ENCODE peak calls at places on chromosomes 4 and X, in five cellular contexts. V is astrocyte of the spinal cord, W is choroid plexus epithelial cell, B is mucosa of descending colon, A is lower leg skin. I is an unnamed sample.
A peak's percentile ranks its signal among the peaks of the same experiment; 100 is the strongest.

GRCh38 chr4:140152760-140153418 is 1.1 kb downstream of the MAML3 start:
- DNase-seq in W (peak; percentile 61), A (peak; percentile 49), B (peak; percentile 79), V (peak; percentile 61), I (peak; percentile 42)

GRCh38 chr4:176529574-176529973 is 209.8 kb downstream of the SPCS3 start:
- DNase-seq in A (no peak), B (no peak), V (no peak), W (no peak), I (no peak)

GRCh38 chr4:129239088-129239487 is 143.1 kb downstream of the C4orf33 start:
- DNase-seq in A (no peak), B (no peak), V (peak; percentile 34), W (peak; percentile 66), I (peak; percentile 4)

GRCh38 chr4:175090116-175090515 is 172.0 kb downstream of the ADAM29 start:
- DNase-seq in W (no peak), V (no peak), A (no peak), B (no peak), I (no peak)

GRCh38 chrX:93538575-93538974 is 134.8 kb downstream of the NAP1L3 start:
- DNase-seq in W (no peak), V (no peak), B (no peak), A (no peak), I (no peak)

GRCh38 chr4:80173387-80173786 is 23.9 kb upstream of the PRDM8 start:
- DNase-seq in W (peak; percentile 54), V (peak; percentile 81), A (no peak), B (no peak), I (peak; percentile 89)

GRCh38 chr4:132123870-132124623 is 1025.0 kb upstream of the PCDH10 start:
- DNase-seq in B (no peak), W (peak; percentile 37), A (no peak), V (peak; percentile 18), I (peak; percentile 17)

GRCh38 chr4:70715097-70715496 is 6.7 kb upstream of the RUFY3 start:
- DNase-seq in V (no peak), W (peak; percentile 24), A (no peak), B (no peak), I (no peak)

GRCh38 chr4:38872620-38873019 is 5.0 kb downstream of the FAM114A1 start:
- DNase-seq in V (peak; percentile 32), B (no peak), W (peak; percentile 39), A (peak; percentile 56), I (peak; percentile 90)

GRCh38 chr4:118783887-118784286 is 52.0 kb downstream of the SEC24D start:
- DNase-seq in B (no peak), V (peak; percentile 58), W (peak; percentile 88), A (no peak), I (peak; percentile 53)

GRCh38 chrX:20252392-20253231 is 14.1 kb downstream of the RPS6KA3 start:
- DNase-seq in V (peak; percentile 44), W (peak; percentile 67), B (peak; percentile 87), A (peak; percentile 22), I (peak; percentile 59)

GRCh38 chrX:96650023-96650422 is 34.6 kb upstream of the DIAPH2 start:
- DNase-seq in B (no peak), A (no peak), W (no peak), V (no peak), I (no peak)

GRCh38 chr4:93764647-93765246 is 63.8 kb upstream of the ATOH1 start:
- DNase-seq in W (peak; percentile 67), V (peak; percentile 55), A (peak; percentile 17), B (no peak), I (peak; percentile 56)

GRCh38 chrX:119984652-119985051 is 41.1 kb upstream of the NKAP start:
- DNase-seq in V (no peak), A (no peak), B (no peak), W (no peak), I (no peak)

GRCh38 chrX:30787012-30787411 is 102.0 kb downstream of the TAB3 start:
- DNase-seq in V (no peak), W (no peak), B (no peak), A (no peak), I (no peak)

GRCh38 chrX:50839730-50840129 is 25.7 kb upstream of the SHROOM4 start:
- DNase-seq in V (no peak), W (no peak), B (no peak), A (no peak), I (no peak)

GRCh38 chrX:94400488-94400887 is 726.5 kb downstream of the FAM133A start:
- DNase-seq in A (peak; percentile 25), W (no peak), V (no peak), B (no peak), I (no peak)

GRCh38 chrX:40734956-40735317 is 405 bp downstream of the MED14 start:
- DNase-seq in V (peak; percentile 22), B (no peak), A (no peak), W (peak; percentile 24), I (no peak)

GRCh38 chrX:11750694-11751093 is 7.3 kb upstream of the MSL3 start:
- DNase-seq in V (no peak), A (no peak), B (no peak), W (no peak), I (no peak)

GRCh38 chr4:145218251-145218650 is 37.9 kb upstream of the OTUD4 start:
- DNase-seq in A (no peak), B (no peak), W (no peak), V (no peak), I (no peak)

GRCh38 chr4:98519268-98519993 is 139.0 kb downstream of the TSPAN5 start:
- DNase-seq in B (no peak), V (peak; percentile 75), W (peak; percentile 93), A (no peak), I (peak; percentile 54)

GRCh38 chr4:53136954-53137353 is 228.9 kb downstream of the SCFD2 start:
- DNase-seq in W (no peak), A (no peak), B (no peak), V (no peak), I (no peak)

GRCh38 chr4:47838445-47838844 is 578 bp upstream of the CORIN start:
- DNase-seq in V (no peak), A (no peak), B (no peak), W (no peak), I (peak; percentile 55)
- TF ChIP-seq CTCF in V (no peak), A (no peak), B (no peak), W (peak; percentile 22), I (no peak)

DNA sequence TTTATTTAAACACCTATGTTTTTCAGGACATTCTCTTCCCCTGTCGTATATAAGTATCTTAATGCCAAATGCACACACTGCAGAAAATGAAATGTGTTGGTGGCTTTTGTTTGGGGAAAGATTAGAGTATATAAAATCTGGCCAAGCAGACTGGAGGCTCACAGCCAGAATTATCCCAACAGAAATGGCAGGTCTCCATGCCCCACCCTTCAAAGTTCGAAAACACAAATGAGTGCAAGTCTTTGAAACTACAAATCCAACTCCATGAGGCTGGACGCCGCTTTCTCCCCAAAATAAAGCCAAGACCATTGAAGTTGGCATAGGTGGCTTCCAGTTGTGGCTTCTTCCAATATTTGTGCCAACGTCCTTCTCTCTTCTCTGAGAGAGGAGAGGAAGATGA is 72.0 kb downstream of the APBB2 start:
- DNase-seq in V (no peak), W (no peak), A (no peak), B (no peak), I (no peak)
- H3K4me3 ChIP-seq in V (no peak overlapping the region), W (no peak overlapping the region), A (no peak overlapping the region), B (no peak overlapping the region), I (peak overlapping the region; percentile 1)

GRCh38 chrX:24720036-24720435 is 26.3 kb downstream of the POLA1 start:
- DNase-seq in W (no peak), A (no peak), V (no peak), B (no peak), I (no peak)
- TF ChIP-seq CTCF in W (no peak), A (no peak), V (no peak), B (no peak), I (no peak)

GRCh38 chrX:115939070-115939469 is 231.5 kb upstream of the AGTR2 start:
- DNase-seq in B (no peak), W (no peak), V (no peak), A (no peak), I (no peak)
- H3K4me3 ChIP-seq in B (no peak overlapping the region), W (no peak overlapping the region), V (no peak overlapping the region), A (no peak overlapping the region), I (no peak overlapping the region)

DNA sequence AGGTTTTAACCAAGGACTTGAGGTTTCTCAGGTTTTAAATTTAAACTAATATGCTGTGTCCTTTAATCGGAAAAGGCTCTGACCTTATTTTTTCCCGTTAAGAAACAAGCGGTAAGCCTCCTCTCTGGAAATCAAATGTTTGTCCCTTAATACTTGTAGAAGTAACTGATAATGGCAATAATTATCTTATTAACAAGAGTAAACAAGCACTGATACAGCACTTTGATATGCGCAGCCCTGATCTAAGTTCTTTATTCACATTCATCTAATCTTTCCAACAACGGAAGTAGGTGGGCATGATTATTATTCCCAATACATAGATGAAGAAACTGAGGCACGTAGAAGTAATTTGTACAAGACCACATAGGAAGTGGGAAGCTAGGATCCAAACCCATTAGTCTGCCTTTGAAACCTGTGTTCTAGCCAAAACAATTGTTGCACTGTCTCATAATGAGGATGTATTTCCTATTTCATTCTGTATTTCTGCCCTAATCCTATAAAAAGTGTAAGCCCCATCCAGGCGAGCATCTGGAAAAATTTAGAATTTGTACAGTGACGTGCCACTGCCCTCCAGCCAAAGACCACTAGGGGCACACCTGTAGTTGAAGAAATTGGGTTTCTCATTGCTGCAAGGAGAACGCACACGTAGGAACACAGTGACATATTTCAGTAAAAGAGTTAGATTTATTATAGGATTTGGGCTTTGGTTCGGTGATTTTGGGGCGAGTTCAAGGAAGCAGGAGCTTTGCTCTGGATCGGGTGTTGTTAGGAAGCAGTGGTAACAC is 605 bp downstream of the CXorf58 start:
- DNase-seq in V (no peak), B (no peak), W (no peak), A (no peak), I (no peak)
- TF ChIP-seq CTCF in V (peak; percentile 39), B (no peak), W (peak; percentile 45), A (no peak), I (peak; percentile 19)